ENCODE peak calls at places on chromosomes 12 and 14, in eight cellular contexts. V, F, S, M, B, D, A and N are unnamed samples.

GRCh38 chr12:121796855-121797751 is 3.6 kb upstream of the RHOF start:
- DNase-seq in M (peak; percentile 77), A (peak; percentile 94), B (peak; percentile 94), V (peak; percentile 49), F (peak; percentile 89), S (no peak), D (no peak), N (no peak)

GRCh38 chr12:1013618-1014489 is 22.8 kb downstream of the ERC1 start:
- DNase-seq in F (no peak), M (no peak), D (no peak), A (peak; percentile 59), S (no peak), B (peak; percentile 87), V (no peak), N (no peak)

GRCh38 chr12:52307836-52308806 is 13.1 kb downstream of the KRT83 start:
- DNase-seq in D (no peak), V (peak; percentile 80), B (peak; percentile 61), F (peak; percentile 56), M (peak; percentile 77), S (peak; percentile 51), A (no peak), N (peak; percentile 30)

GRCh38 chr12:130401703-130402102 is 64.0 kb downstream of the PIWIL1 start:
- DNase-seq in V (peak; percentile 19), M (peak; percentile 16), S (no peak), D (no peak), A (no peak), B (no peak), F (peak; percentile 11), N (no peak)

GRCh38 chr12:126457776-126458175 is 1392.5 kb downstream of the AACS start:
- DNase-seq in V (no peak), F (no peak), M (no peak), S (no peak), A (no peak), B (no peak), D (no peak), N (no peak)

GRCh38 chr14:93579178-93579577 is 148.4 kb downstream of the UNC79 start:
- DNase-seq in B (no peak), M (no peak), F (no peak), A (no peak), S (no peak), V (no peak), D (no peak), N (no peak)

GRCh38 chr12:50003595-50003994 is 21.7 kb downstream of the RACGAP1 start:
- DNase-seq in V (no peak), F (no peak), D (no peak), S (no peak), A (no peak), B (peak; percentile 38), M (no peak), N (no peak)

GRCh38 chr12:34603382-34604035 is 581.2 kb downstream of the ALG10 start:
- DNase-seq in B (no peak), V (peak; percentile 0), S (no peak), F (no peak), M (no peak), A (no peak), D (no peak), N (no peak)

GRCh38 chr12:95277139-95277538 is 59.5 kb downstream of the VEZT start:
- DNase-seq in S (no peak), B (peak; percentile 93), F (no peak), V (no peak), M (no peak), A (peak; percentile 46), D (no peak), N (no peak)

GRCh38 chr12:116241157-116241772 is 36.2 kb downstream of the MED13L start:
- DNase-seq in D (no peak), V (no peak), A (peak; percentile 17), F (no peak), B (no peak), M (peak; percentile 58), S (no peak), N (no peak)

GRCh38 chr12:114943601-114944000 is 259.6 kb upstream of the TBX3 start:
- DNase-seq in B (no peak), V (no peak), F (no peak), D (no peak), M (no peak), A (no peak), S (no peak), N (no peak)

GRCh38 chr14:103875010-103875409 is 27.6 kb upstream of the PPP1R13B start:
- DNase-seq in B (no peak), A (no peak), F (no peak), D (no peak), M (no peak), V (no peak), S (no peak), N (no peak)

GRCh38 chr12:751192-751827 is 1.1 kb upstream of the WNK1 start:
- DNase-seq in M (peak; percentile 92), B (peak; percentile 97), A (peak; percentile 84), V (peak; percentile 77), F (peak; percentile 92), S (peak; percentile 89), D (peak; percentile 72), N (peak; percentile 71)

GRCh38 chr12:27319848-27320247 is 12.8 kb upstream of the BMAL2 start:
- DNase-seq in D (no peak), B (no peak), V (no peak), F (no peak), S (no peak), M (no peak), A (no peak), N (no peak)

GRCh38 chr12:19130224-19131019 is 889 bp downstream of the PLEKHA5 start:
- DNase-seq in D (no peak), A (peak; percentile 22), F (peak; percentile 50), S (peak; percentile 7), B (peak; percentile 42), V (peak; percentile 33), M (peak; percentile 53), N (peak; percentile 24)

GRCh38 chr14:31024577-31025334 is 693 bp upstream of the AP4S1 start:
- DNase-seq in M (peak; percentile 42), D (no peak), B (peak; percentile 33), F (no peak), S (no peak), A (no peak), V (no peak), N (no peak)

GRCh38 chr14:23513005-23513412 is 38.6 kb downstream of the ZFHX2 start:
- DNase-seq in M (peak; percentile 93), F (peak; percentile 22), S (no peak), B (no peak), A (no peak), V (no peak), D (no peak), N (no peak)

GRCh38 chr12:24903305-24904088 is 45.4 kb downstream of the BCAT1 start:
- DNase-seq in A (no peak), B (peak; percentile 52), S (peak; percentile 12), M (no peak), V (no peak), D (no peak), F (no peak), N (no peak)

GRCh38 chr14:21672116-21672515 is 1.5 kb downstream of the OR4E1 start:
- DNase-seq in M (no peak), F (no peak), V (no peak), D (no peak), B (no peak), S (no peak), A (no peak), N (no peak)

GRCh38 chr12:95611676-95612309 is 60.5 kb upstream of the USP44 start:
- DNase-seq in M (no peak), B (no peak), A (peak; percentile 71), F (peak; percentile 92), D (no peak), S (no peak), V (no peak), N (no peak)

GRCh38 chr14:69226178-69226577 is 33.8 kb upstream of the GALNT16 start:
- DNase-seq in V (no peak), F (no peak), S (no peak), M (no peak), D (no peak), A (no peak), B (no peak), N (no peak)

GRCh38 chr12:75374971-75375370 is 15.9 kb upstream of the GLIPR1L2 start:
- DNase-seq in D (no peak), F (no peak), M (no peak), V (no peak), A (no peak), S (no peak), B (no peak), N (no peak)

GRCh38 chr12:122872815-122873361 is 23.0 kb downstream of the VPS37B start:
- DNase-seq in S (no peak), F (peak; percentile 56), M (no peak), D (no peak), V (no peak), B (no peak), A (no peak), N (no peak)

GRCh38 chr14:33918256-33918655 is 32.6 kb downstream of the EGLN3 start:
- DNase-seq in A (no peak), B (no peak), D (no peak), S (no peak), F (no peak), V (no peak), M (no peak), N (no peak)

GRCh38 chr12:113700943-113701342 is 229.3 kb upstream of the LHX5 start:
- DNase-seq in V (no peak), M (no peak), D (no peak), F (no peak), B (peak; percentile 76), S (no peak), A (peak; percentile 41), N (no peak)

GRCh38 chr14:61430066-61430757 is 108.8 kb downstream of the PRKCH start:
- DNase-seq in B (no peak), A (no peak), D (no peak), M (no peak), V (no peak), S (no peak), F (no peak), N (no peak)

GRCh38 chr14:75252254-75252837 is 26.3 kb upstream of the FOS start:
- DNase-seq in M (no peak), A (no peak), D (no peak), F (no peak), B (no peak), V (no peak), S (no peak), N (no peak)